ENCODE peak calls at places on chromosomes 6 and 20, in five cellular contexts. P, W, I, U and N are unnamed samples.

GRCh38 chr20:45037050-45037449 is 63.9 kb downstream of the KCNS1 start:
- DNase-seq in P (no peak), W (no peak), I (no peak), U (peak), N (no peak)

GRCh38 chr6:137102851-137103492 is 58.2 kb upstream of the IL20RA start:
- DNase-seq in P (no peak), W (no peak), I (no peak), U (no peak), N (no peak)

GRCh38 chr6:79117752-79118151 is 39.7 kb upstream of the PHIP start:
- DNase-seq in P (no peak), W (no peak), I (no peak), U (no peak), N (no peak)

GRCh38 chr20:36408219-36408618 is 102.1 kb downstream of the DLGAP4 start:
- DNase-seq in P (no peak), W (no peak), I (no peak), U (no peak), N (no peak)

GRCh38 chr20:18734525-18735189 is 78.9 kb upstream of the SCP2D1 start:
- DNase-seq in P (no peak), W (no peak), I (no peak), U (no peak), N (no peak)

GRCh38 chr6:36683656-36684446 is 5.3 kb downstream of the CDKN1A start:
- DNase-seq in P (no peak), W (no peak), I (no peak), U (no peak), N (no peak)

GRCh38 chr6:47670851-47671250 is 27.5 kb upstream of the ADGRF4 start:
- DNase-seq in P (no peak), W (no peak), I (no peak), U (no peak), N (no peak)

GRCh38 chr20:25125636-25126035 is 43.7 kb upstream of the VSX1 start:
- DNase-seq in P (no peak), W (no peak), I (no peak), U (no peak), N (no peak)

GRCh38 chr20:61666471-61666832 is 399.2 kb downstream of the TAF4 start:
- DNase-seq in P (no peak), W (no peak), I (no peak), U (no peak), N (no peak)

GRCh38 chr20:6492396-6493055 is 275.0 kb upstream of the BMP2 start:
- DNase-seq in P (no peak), W (peak), I (no peak), U (no peak), N (no peak)

GRCh38 chr6:132832891-132833290 is 18.5 kb downstream of the RPS12 start:
- DNase-seq in P (no peak), W (no peak), I (no peak), U (no peak), N (no peak)

GRCh38 chr6:53669592-53669991 is 4.0 kb upstream of the KLHL31 start:
- DNase-seq in P (no peak), W (no peak), I (no peak), U (no peak), N (no peak)

GRCh38 chr20:19498756-19499155 is 259.3 kb upstream of the RIN2 start:
- DNase-seq in P (no peak), W (no peak), I (no peak), U (no peak), N (no peak)

GRCh38 chr20:13898012-13898612 is 92.3 kb downstream of the SEL1L2 start:
- DNase-seq in P (no peak), W (no peak), I (no peak), U (no peak), N (no peak)

DNA sequence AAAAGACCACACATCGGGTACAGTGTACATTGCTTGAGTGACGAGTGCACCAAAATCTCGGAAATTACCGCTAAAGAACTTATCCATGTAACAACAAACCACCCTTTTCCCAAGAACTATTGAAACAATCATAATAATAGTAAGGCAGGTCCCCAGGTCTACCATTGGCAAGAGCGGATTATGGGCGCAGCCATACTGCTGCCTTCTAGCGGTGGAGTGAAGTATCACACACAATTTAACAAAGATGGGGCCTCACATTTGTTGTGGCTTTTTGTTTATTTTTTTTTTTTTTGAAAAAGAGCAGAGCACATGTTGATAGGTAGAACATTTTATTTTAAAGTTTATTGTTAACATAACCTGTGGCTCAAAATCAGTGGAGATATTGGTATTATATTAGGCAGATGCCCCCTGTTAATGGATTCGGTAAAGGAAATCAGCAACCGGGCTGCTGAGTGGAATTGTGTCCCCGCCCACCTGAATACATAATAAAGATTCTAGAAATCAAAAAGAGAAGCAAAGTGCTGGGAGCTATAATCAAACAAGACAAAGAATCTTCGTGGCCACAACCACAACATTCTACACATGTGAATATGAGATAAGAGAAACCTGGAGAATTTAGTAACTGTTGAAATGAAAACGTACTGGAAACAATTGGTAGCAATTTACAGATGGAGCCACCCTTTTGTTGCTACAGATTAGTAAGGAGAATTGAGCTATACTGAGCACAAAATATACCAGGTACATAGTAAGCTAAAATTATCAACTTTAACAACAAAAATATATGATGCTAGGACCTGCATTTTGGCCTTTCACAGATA is 94.2 kb upstream of the EXOC2 start:
- DNase-seq in P (no peak), W (no peak), I (no peak), U (no peak), N (no peak)
- TF ChIP-seq CTCF in P (peak), W (peak), I (peak), U (peak), N (peak)

DNA sequence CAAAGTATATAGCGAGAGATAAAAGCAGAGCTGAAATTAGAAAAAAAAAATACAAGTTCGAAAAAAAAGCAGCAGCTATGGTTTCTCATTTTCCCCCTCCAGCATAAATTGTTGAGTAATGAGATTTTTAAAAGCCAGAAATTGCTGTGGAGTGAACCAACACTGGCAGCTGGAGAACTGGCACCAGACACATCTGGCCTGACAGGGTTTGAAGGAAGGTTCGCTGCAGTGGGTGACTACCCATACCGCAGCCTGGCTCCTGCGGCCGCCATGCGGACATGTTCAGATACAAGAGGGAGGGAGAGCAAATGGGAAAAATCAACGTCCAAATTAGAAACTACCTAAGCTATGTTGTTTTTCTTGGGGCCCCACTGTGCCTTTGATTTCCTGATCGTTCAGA is 3.3 kb downstream of the APCDD1L start:
- DNase-seq in P (no peak), W (no peak), I (no peak), U (no peak), N (no peak)
- TF ChIP-seq CTCF in P (no peak), W (no peak), I (no peak), U (no peak), N (no peak)

GRCh38 chr6:6884193-6884627 is 223.6 kb upstream of the RREB1 start:
- DNase-seq in P (no peak), W (no peak), I (no peak), U (no peak), N (no peak)

GRCh38 chr6:6880745-6881437 is 226.9 kb upstream of the RREB1 start:
- DNase-seq in P (no peak), W (no peak), I (no peak), U (no peak), N (no peak)

GRCh38 chr6:6883011-6883410 is 224.8 kb upstream of the RREB1 start:
- DNase-seq in P (no peak), W (no peak), I (no peak), U (no peak), N (no peak)

GRCh38 chr6:6882593-6882992 is 225.2 kb upstream of the RREB1 start:
- DNase-seq in P (no peak), W (no peak), I (no peak), U (no peak), N (no peak)

GRCh38 chr6:6881438-6882267 is 226.1 kb upstream of the RREB1 start:
- DNase-seq in P (no peak), W (no peak), I (no peak), U (no peak), N (no peak)
- TF ChIP-seq CTCF in P (no peak), W (no peak), I (no peak), U (no peak), N (no peak)

GRCh38 chr20:58950603-58951002 is 30.5 kb upstream of the NELFCD start:
- DNase-seq in P (no peak), W (no peak), I (no peak), U (no peak), N (no peak)
- TF ChIP-seq CTCF in P (no peak), W (no peak), I (no peak), U (no peak), N (no peak)

GRCh38 chr6:71420693-71421328 is 132.2 kb downstream of the OGFRL1 start:
- DNase-seq in P (peak), W (peak), I (peak), U (peak), N (peak)

GRCh38 chr6:71421611-71422010 is 133.0 kb downstream of the OGFRL1 start:
- DNase-seq in P (no peak), W (no peak), I (no peak), U (no peak), N (no peak)

GRCh38 chr6:71414486-71414885 is 125.9 kb downstream of the OGFRL1 start:
- DNase-seq in P (no peak), W (no peak), I (no peak), U (no peak), N (no peak)

GRCh38 chr6:71419217-71419953 is 130.8 kb downstream of the OGFRL1 start:
- DNase-seq in P (no peak), W (peak), I (no peak), U (no peak), N (no peak)

DNA sequence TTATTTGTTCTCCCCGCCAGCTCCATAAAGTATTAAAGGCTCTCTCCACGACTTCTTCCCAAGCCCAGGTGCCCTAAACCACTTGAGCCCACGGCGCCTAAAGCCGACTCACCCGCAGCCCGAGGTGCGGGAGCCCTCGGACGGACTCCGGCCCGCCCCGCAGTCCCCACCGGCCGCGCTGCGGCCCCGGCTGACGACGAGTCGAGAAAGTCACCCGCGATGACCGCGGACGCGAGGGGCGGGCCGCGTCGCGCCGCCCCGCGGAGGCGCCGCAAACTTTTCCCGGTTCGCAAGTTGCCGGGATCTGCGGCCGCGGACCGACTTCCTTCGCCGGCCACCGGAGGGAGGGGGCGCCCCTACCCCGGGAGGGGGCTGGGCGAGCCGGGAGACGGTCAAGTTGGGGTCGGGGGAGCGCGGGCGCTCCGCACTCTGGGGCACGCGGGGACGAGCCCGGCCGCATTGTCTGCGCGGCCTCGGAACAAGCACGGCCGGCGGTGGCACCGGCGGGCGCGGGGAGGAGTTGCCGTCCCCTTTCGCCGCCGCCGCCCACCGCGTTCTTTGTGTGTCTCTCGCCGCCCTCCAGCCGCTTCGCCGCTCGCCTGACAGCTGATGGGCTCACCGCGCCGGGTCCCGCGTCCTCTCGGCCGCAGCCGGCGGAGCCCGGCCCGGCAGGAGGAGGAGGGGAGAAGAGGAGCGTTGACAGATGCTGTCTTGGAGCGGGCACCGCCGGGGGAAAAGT is 131.5 kb downstream of the OGFRL1 start:
- DNase-seq in P (no peak), W (no peak), I (no peak), U (peak), N (peak)
- TF ChIP-seq CTCF in P (peak), W (peak), I (no peak), U (peak), N (no peak)